ENCODE peak calls at places on chromosomes 12 and 14, in ten cellular contexts. One of them, this sample, is unnamed.

GRCh38 chr12:7042847-7043246 is 17.7 kb upstream of the C1S start:
- DNase-seq in sigmoid colon: no peak
- DNase-seq in OCI-LY7: peak; percentile 44
- DNase-seq in lung: no peak
- DNase-seq in stomach: no peak
- DNase-seq in neural progenitor cell: peak; percentile 35
- DNase-seq in A549: peak; percentile 52
- DNase-seq in tibial artery: no peak
- DNase-seq in lower lobe of right lung: no peak
- DNase-seq in PC-3: peak; percentile 39
- DNase-seq in this sample: no peak

GRCh38 chr14:24042733-24043132 is 9.1 kb upstream of the CARMIL3 start:
- DNase-seq in sigmoid colon: no peak
- DNase-seq in OCI-LY7: no peak
- DNase-seq in lung: no peak
- DNase-seq in stomach: no peak
- DNase-seq in neural progenitor cell: no peak
- DNase-seq in A549: no peak
- DNase-seq in tibial artery: no peak
- DNase-seq in lower lobe of right lung: no peak
- DNase-seq in PC-3: no peak
- DNase-seq in this sample: no peak

GRCh38 chr14:91892918-91893527 is 25.7 kb upstream of the TC2N start:
- DNase-seq in sigmoid colon: peak; percentile 39
- DNase-seq in OCI-LY7: peak; percentile 48
- DNase-seq in lung: no peak
- DNase-seq in stomach: no peak
- DNase-seq in neural progenitor cell: peak; percentile 71
- DNase-seq in A549: peak; percentile 38
- DNase-seq in tibial artery: no peak
- DNase-seq in lower lobe of right lung: no peak
- DNase-seq in PC-3: peak; percentile 46
- DNase-seq in this sample: no peak

GRCh38 chr14:89304972-89305703 is 111.9 kb downstream of the FOXN3 start:
- DNase-seq in sigmoid colon: peak; percentile 73
- DNase-seq in OCI-LY7: peak; percentile 58
- DNase-seq in lung: no peak
- DNase-seq in stomach: no peak
- DNase-seq in neural progenitor cell: peak; percentile 14
- DNase-seq in A549: no peak
- DNase-seq in tibial artery: peak; percentile 63
- DNase-seq in lower lobe of right lung: no peak
- DNase-seq in PC-3: peak; percentile 77
- DNase-seq in this sample: no peak

GRCh38 chr14:50083467-50084337 is 32.7 kb downstream of the VCPKMT start:
- DNase-seq in sigmoid colon: no peak
- DNase-seq in OCI-LY7: no peak
- DNase-seq in lung: no peak
- DNase-seq in stomach: no peak
- DNase-seq in neural progenitor cell: no peak
- DNase-seq in A549: no peak
- DNase-seq in tibial artery: no peak
- DNase-seq in lower lobe of right lung: no peak
- DNase-seq in PC-3: no peak
- DNase-seq in this sample: no peak

GRCh38 chr12:116010467-116010866 is 267.0 kb downstream of the MED13L start:
- DNase-seq in sigmoid colon: no peak
- DNase-seq in OCI-LY7: no peak
- DNase-seq in lung: no peak
- DNase-seq in stomach: no peak
- DNase-seq in neural progenitor cell: no peak
- DNase-seq in A549: no peak
- DNase-seq in tibial artery: no peak
- DNase-seq in lower lobe of right lung: no peak
- DNase-seq in PC-3: no peak
- DNase-seq in this sample: no peak

GRCh38 chr14:55731881-55732498 is 152.0 kb downstream of the KTN1 start:
- DNase-seq in sigmoid colon: no peak
- DNase-seq in OCI-LY7: peak; percentile 23
- DNase-seq in lung: no peak
- DNase-seq in stomach: peak; percentile 62
- DNase-seq in neural progenitor cell: peak; percentile 48
- DNase-seq in A549: no peak
- DNase-seq in tibial artery: peak; percentile 57
- DNase-seq in lower lobe of right lung: no peak
- DNase-seq in PC-3: peak; percentile 80
- DNase-seq in this sample: no peak

GRCh38 chr14:23478109-23478698 is 8.7 kb downstream of the NGDN start:
- DNase-seq in sigmoid colon: no peak
- DNase-seq in OCI-LY7: peak; percentile 74
- DNase-seq in lung: peak; percentile 51
- DNase-seq in stomach: peak; percentile 68
- DNase-seq in neural progenitor cell: peak; percentile 63
- DNase-seq in A549: peak; percentile 54
- DNase-seq in tibial artery: peak; percentile 46
- DNase-seq in lower lobe of right lung: peak; percentile 52
- DNase-seq in PC-3: peak; percentile 73
- DNase-seq in this sample: no peak

GRCh38 chr14:45140661-45141187 is 5.0 kb downstream of the FANCM start:
- DNase-seq in sigmoid colon: no peak
- DNase-seq in OCI-LY7: no peak
- DNase-seq in lung: no peak
- DNase-seq in stomach: no peak
- DNase-seq in neural progenitor cell: no peak
- DNase-seq in A549: no peak
- DNase-seq in tibial artery: no peak
- DNase-seq in lower lobe of right lung: no peak
- DNase-seq in PC-3: peak; percentile 44
- DNase-seq in this sample: no peak

GRCh38 chr14:33184587-33184986 is 245.9 kb downstream of the NPAS3 start:
- DNase-seq in sigmoid colon: no peak
- DNase-seq in OCI-LY7: no peak
- DNase-seq in lung: no peak
- DNase-seq in stomach: no peak
- DNase-seq in neural progenitor cell: peak; percentile 26
- DNase-seq in A549: no peak
- DNase-seq in tibial artery: no peak
- DNase-seq in lower lobe of right lung: no peak
- DNase-seq in PC-3: peak; percentile 53
- DNase-seq in this sample: no peak

GRCh38 chr14:48622980-48623379 is 947.6 kb upstream of the MDGA2 start:
- DNase-seq in sigmoid colon: no peak
- DNase-seq in OCI-LY7: no peak
- DNase-seq in lung: no peak
- DNase-seq in stomach: no peak
- DNase-seq in neural progenitor cell: no peak
- DNase-seq in A549: no peak
- DNase-seq in tibial artery: no peak
- DNase-seq in lower lobe of right lung: no peak
- DNase-seq in PC-3: peak; percentile 14
- DNase-seq in this sample: no peak

GRCh38 chr14:93725993-93726392 is 62.3 kb downstream of the PRIMA1 start:
- DNase-seq in sigmoid colon: no peak
- DNase-seq in OCI-LY7: no peak
- DNase-seq in lung: no peak
- DNase-seq in stomach: no peak
- DNase-seq in neural progenitor cell: no peak
- DNase-seq in A549: no peak
- DNase-seq in tibial artery: no peak
- DNase-seq in lower lobe of right lung: no peak
- DNase-seq in PC-3: no peak
- DNase-seq in this sample: no peak

GRCh38 chr14:91356218-91356763 is 61.3 kb downstream of the CCDC88C start:
- DNase-seq in sigmoid colon: no peak
- DNase-seq in OCI-LY7: peak; percentile 87
- DNase-seq in lung: no peak
- DNase-seq in stomach: no peak
- DNase-seq in neural progenitor cell: no peak
- DNase-seq in A549: no peak
- DNase-seq in tibial artery: no peak
- DNase-seq in lower lobe of right lung: peak; percentile 39
- DNase-seq in PC-3: no peak
- DNase-seq in this sample: no peak

DNA sequence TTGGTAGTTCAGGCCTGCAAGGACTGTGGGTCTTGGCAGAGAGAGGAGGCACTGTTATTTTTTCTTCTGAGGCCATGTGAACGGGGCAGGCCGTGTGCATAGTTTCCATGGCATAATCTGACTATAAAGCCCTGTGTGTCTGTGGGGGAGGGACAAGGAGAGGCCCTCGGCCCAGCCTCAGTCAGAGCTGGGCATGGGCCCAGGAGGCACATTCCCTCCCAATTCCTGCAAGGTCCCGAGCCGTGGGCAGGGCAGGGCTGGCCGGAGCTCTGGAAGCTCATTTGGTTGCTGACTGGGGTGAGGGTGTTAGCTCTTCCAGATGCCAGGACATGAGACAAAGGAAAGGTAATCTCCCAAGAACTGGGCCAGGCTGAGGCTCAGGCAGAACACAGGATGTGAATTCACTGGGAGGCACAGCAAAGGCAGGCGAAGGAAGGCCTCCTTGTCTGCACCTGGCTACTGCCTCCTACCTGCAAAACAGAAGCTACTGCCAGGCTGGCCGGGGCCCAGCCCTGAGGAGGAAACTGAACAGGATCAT is 22.0 kb upstream of the PLEKHG3 start:
- DNase-seq in sigmoid colon: peak; percentile 88
- DNase-seq in OCI-LY7: no peak
- DNase-seq in lung: no peak
- DNase-seq in stomach: peak; percentile 81
- DNase-seq in neural progenitor cell: no peak
- DNase-seq in A549: no peak
- DNase-seq in tibial artery: peak; percentile 83
- DNase-seq in lower lobe of right lung: peak; percentile 59
- DNase-seq in PC-3: peak; percentile 72
- DNase-seq in this sample: peak; percentile 31
- H3K27ac ChIP-seq in sigmoid colon: peak overlapping the region; percentile 83
- H3K27ac ChIP-seq in OCI-LY7: no peak overlapping the region
- H3K27ac ChIP-seq in lung: no peak overlapping the region
- H3K27ac ChIP-seq in stomach: peak overlapping the region; percentile 83
- H3K27ac ChIP-seq in neural progenitor cell: no peak overlapping the region
- H3K27ac ChIP-seq in A549: peak overlapping the region; percentile 64
- H3K27ac ChIP-seq in tibial artery: peak overlapping the region; percentile 93
- H3K27ac ChIP-seq in lower lobe of right lung: peak overlapping the region; percentile 46
- H3K27ac ChIP-seq in PC-3: peak overlapping the region; percentile 67
- H3K27ac ChIP-seq in this sample: peak overlapping the region; percentile 98

GRCh38 chr12:13093850-13094225 is 9.6 kb downstream of the GSG1 start:
- DNase-seq in sigmoid colon: no peak
- DNase-seq in OCI-LY7: no peak
- DNase-seq in lung: no peak
- DNase-seq in stomach: no peak
- DNase-seq in neural progenitor cell: no peak
- DNase-seq in A549: no peak
- DNase-seq in tibial artery: no peak
- DNase-seq in lower lobe of right lung: no peak
- DNase-seq in PC-3: no peak
- DNase-seq in this sample: no peak
- H3K27ac ChIP-seq in sigmoid colon: no peak overlapping the region
- H3K27ac ChIP-seq in OCI-LY7: no peak overlapping the region
- H3K27ac ChIP-seq in lung: no peak overlapping the region
- H3K27ac ChIP-seq in stomach: no peak overlapping the region
- H3K27ac ChIP-seq in neural progenitor cell: no peak overlapping the region
- H3K27ac ChIP-seq in A549: no peak overlapping the region
- H3K27ac ChIP-seq in tibial artery: no peak overlapping the region
- H3K27ac ChIP-seq in lower lobe of right lung: no peak overlapping the region
- H3K27ac ChIP-seq in PC-3: peak overlapping the region; percentile 63
- H3K27ac ChIP-seq in this sample: no peak overlapping the region

GRCh38 chr14:61343991-61344405 is 22.6 kb downstream of the PRKCH start:
- DNase-seq in sigmoid colon: no peak
- DNase-seq in OCI-LY7: no peak
- DNase-seq in lung: no peak
- DNase-seq in stomach: no peak
- DNase-seq in neural progenitor cell: no peak
- DNase-seq in A549: no peak
- DNase-seq in tibial artery: no peak
- DNase-seq in lower lobe of right lung: no peak
- DNase-seq in PC-3: no peak
- DNase-seq in this sample: no peak
- H3K27ac ChIP-seq in sigmoid colon: peak overlapping the region; percentile 35
- H3K27ac ChIP-seq in OCI-LY7: no peak overlapping the region
- H3K27ac ChIP-seq in lung: peak overlapping the region; percentile 90
- H3K27ac ChIP-seq in stomach: peak overlapping the region; percentile 67
- H3K27ac ChIP-seq in neural progenitor cell: no peak overlapping the region
- H3K27ac ChIP-seq in A549: no peak overlapping the region
- H3K27ac ChIP-seq in tibial artery: peak overlapping the region; percentile 8
- H3K27ac ChIP-seq in lower lobe of right lung: peak overlapping the region; percentile 83
- H3K27ac ChIP-seq in PC-3: no peak overlapping the region
- H3K27ac ChIP-seq in this sample: peak overlapping the region; percentile 39

GRCh38 chr12:93602897-93603668 is 30.6 kb downstream of the SOCS2 start:
- DNase-seq in sigmoid colon: no peak
- DNase-seq in OCI-LY7: no peak
- DNase-seq in lung: no peak
- DNase-seq in stomach: no peak
- DNase-seq in neural progenitor cell: no peak
- DNase-seq in A549: no peak
- DNase-seq in tibial artery: no peak
- DNase-seq in lower lobe of right lung: no peak
- DNase-seq in PC-3: no peak
- DNase-seq in this sample: no peak

GRCh38 chr12:93601591-93601990 is 29.1 kb downstream of the SOCS2 start:
- DNase-seq in sigmoid colon: no peak
- DNase-seq in OCI-LY7: no peak
- DNase-seq in lung: no peak
- DNase-seq in stomach: no peak
- DNase-seq in neural progenitor cell: no peak
- DNase-seq in A549: no peak
- DNase-seq in tibial artery: no peak
- DNase-seq in lower lobe of right lung: no peak
- DNase-seq in PC-3: no peak
- DNase-seq in this sample: no peak

GRCh38 chr12:93597608-93598007 is 25.1 kb downstream of the SOCS2 start:
- DNase-seq in sigmoid colon: no peak
- DNase-seq in OCI-LY7: no peak
- DNase-seq in lung: no peak
- DNase-seq in stomach: no peak
- DNase-seq in neural progenitor cell: no peak
- DNase-seq in A549: no peak
- DNase-seq in tibial artery: no peak
- DNase-seq in lower lobe of right lung: no peak
- DNase-seq in PC-3: no peak
- DNase-seq in this sample: no peak

GRCh38 chr12:93595336-93595735 is 22.9 kb downstream of the SOCS2 start:
- DNase-seq in sigmoid colon: no peak
- DNase-seq in OCI-LY7: no peak
- DNase-seq in lung: no peak
- DNase-seq in stomach: no peak
- DNase-seq in neural progenitor cell: no peak
- DNase-seq in A549: no peak
- DNase-seq in tibial artery: no peak
- DNase-seq in lower lobe of right lung: no peak
- DNase-seq in PC-3: no peak
- DNase-seq in this sample: no peak

DNA sequence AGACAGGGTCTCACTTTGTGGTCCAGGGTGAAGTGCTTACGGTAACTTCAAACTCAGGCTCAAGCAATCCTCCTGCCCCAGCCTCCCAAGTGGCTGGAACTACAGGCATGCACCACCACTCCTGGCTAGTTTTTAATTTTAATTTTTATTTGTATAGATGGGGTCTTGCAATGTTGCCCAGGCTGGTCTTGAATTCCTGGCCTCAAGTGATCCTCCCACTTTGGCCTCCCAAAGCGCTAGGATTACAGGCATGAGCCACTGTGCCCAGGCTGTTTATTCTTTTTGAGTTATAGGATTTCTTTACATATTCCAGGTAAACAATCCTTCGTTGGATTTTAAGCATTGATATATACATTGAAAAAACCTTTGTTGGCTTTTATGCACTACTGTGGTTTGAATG is 26.7 kb downstream of the SOCS2 start:
- DNase-seq in sigmoid colon: no peak
- DNase-seq in OCI-LY7: no peak
- DNase-seq in lung: no peak
- DNase-seq in stomach: no peak
- DNase-seq in neural progenitor cell: no peak
- DNase-seq in A549: no peak
- DNase-seq in tibial artery: no peak
- DNase-seq in lower lobe of right lung: no peak
- DNase-seq in PC-3: no peak
- DNase-seq in this sample: no peak
- H3K27ac ChIP-seq in sigmoid colon: no peak overlapping the region
- H3K27ac ChIP-seq in OCI-LY7: no peak overlapping the region
- H3K27ac ChIP-seq in lung: no peak overlapping the region
- H3K27ac ChIP-seq in stomach: no peak overlapping the region
- H3K27ac ChIP-seq in neural progenitor cell: no peak overlapping the region
- H3K27ac ChIP-seq in A549: no peak overlapping the region
- H3K27ac ChIP-seq in tibial artery: no peak overlapping the region
- H3K27ac ChIP-seq in lower lobe of right lung: no peak overlapping the region
- H3K27ac ChIP-seq in PC-3: no peak overlapping the region
- H3K27ac ChIP-seq in this sample: no peak overlapping the region